ENCODE peak calls at places on chromosome 11, in five cellular contexts. One of them, this sample, is unnamed. For H3K4me1, the result is how much of the 10 kb centered on the place peaks cover.

GRCh38 chr11:36213050-36213840 is 76.0 kb downstream of the COMMD9 start:
- DNase-seq in IMR-90: no peak
- DNase-seq in tibial nerve: no peak
- DNase-seq in A549: no peak
- DNase-seq in HepG2: no peak
- DNase-seq in this sample: no peak

GRCh38 chr11:15775051-15775541 is 581.2 kb downstream of the SOX6 start:
- DNase-seq in IMR-90: peak
- DNase-seq in tibial nerve: no peak
- DNase-seq in HepG2: no peak
- DNase-seq in A549: no peak
- DNase-seq in this sample: no peak

GRCh38 chr11:131999084-131999483 is 628.7 kb downstream of the NTM start:
- DNase-seq in A549: no peak
- DNase-seq in IMR-90: no peak
- DNase-seq in tibial nerve: no peak
- DNase-seq in HepG2: no peak
- DNase-seq in this sample: no peak

GRCh38 chr11:106644824-106645223 is 373.5 kb downstream of the GUCY1A2 start:
- DNase-seq in tibial nerve: no peak
- DNase-seq in IMR-90: peak
- DNase-seq in HepG2: no peak
- DNase-seq in A549: no peak
- DNase-seq in this sample: no peak

GRCh38 chr11:7665473-7666291 is 7.6 kb downstream of the CYB5R2 start:
- DNase-seq in IMR-90: peak
- DNase-seq in tibial nerve: peak
- DNase-seq in HepG2: peak
- DNase-seq in A549: peak
- DNase-seq in this sample: peak

GRCh38 chr11:34174411-34175041 is 69.1 kb downstream of the NAT10 start:
- DNase-seq in HepG2: peak
- DNase-seq in IMR-90: peak
- DNase-seq in A549: peak
- DNase-seq in tibial nerve: peak
- DNase-seq in this sample: peak

GRCh38 chr11:12792590-12792989 is 118.4 kb downstream of the TEAD1 start:
- DNase-seq in HepG2: no peak
- DNase-seq in tibial nerve: no peak
- DNase-seq in IMR-90: peak
- DNase-seq in A549: no peak
- DNase-seq in this sample: no peak

GRCh38 chr11:9760180-9760550 is 96.3 kb downstream of the SWAP70 start:
- DNase-seq in A549: no peak
- DNase-seq in IMR-90: peak
- DNase-seq in tibial nerve: peak
- DNase-seq in HepG2: no peak
- DNase-seq in this sample: peak

GRCh38 chr11:125433454-125434121 is 62.5 kb downstream of the FEZ1 start:
- DNase-seq in IMR-90: peak
- DNase-seq in HepG2: peak
- DNase-seq in tibial nerve: no peak
- DNase-seq in A549: peak
- DNase-seq in this sample: no peak

GRCh38 chr11:63951779-63952536 is 13.2 kb downstream of the NAA40 start:
- DNase-seq in HepG2: no peak
- DNase-seq in tibial nerve: no peak
- DNase-seq in A549: no peak
- DNase-seq in IMR-90: no peak
- DNase-seq in this sample: no peak

GRCh38 chr11:17171916-17172315 is 35.9 kb downstream of the PIK3C2A start:
- DNase-seq in A549: no peak
- DNase-seq in IMR-90: peak
- DNase-seq in tibial nerve: no peak
- DNase-seq in HepG2: no peak
- DNase-seq in this sample: no peak

GRCh38 chr11:13229675-13230359 is 47.8 kb upstream of the BMAL1 start:
- DNase-seq in HepG2: no peak
- DNase-seq in IMR-90: no peak
- DNase-seq in A549: no peak
- DNase-seq in tibial nerve: no peak
- DNase-seq in this sample: no peak

GRCh38 chr11:65851083-65851579 is 6.8 kb downstream of the CFL1 start:
- DNase-seq in IMR-90: no peak
- DNase-seq in A549: no peak
- DNase-seq in tibial nerve: no peak
- DNase-seq in HepG2: no peak
- DNase-seq in this sample: no peak

GRCh38 chr11:107606122-107606521 is 15.2 kb downstream of the ELMOD1 start:
- DNase-seq in HepG2: no peak
- DNase-seq in IMR-90: no peak
- DNase-seq in A549: no peak
- DNase-seq in tibial nerve: no peak
- DNase-seq in this sample: no peak

DNA sequence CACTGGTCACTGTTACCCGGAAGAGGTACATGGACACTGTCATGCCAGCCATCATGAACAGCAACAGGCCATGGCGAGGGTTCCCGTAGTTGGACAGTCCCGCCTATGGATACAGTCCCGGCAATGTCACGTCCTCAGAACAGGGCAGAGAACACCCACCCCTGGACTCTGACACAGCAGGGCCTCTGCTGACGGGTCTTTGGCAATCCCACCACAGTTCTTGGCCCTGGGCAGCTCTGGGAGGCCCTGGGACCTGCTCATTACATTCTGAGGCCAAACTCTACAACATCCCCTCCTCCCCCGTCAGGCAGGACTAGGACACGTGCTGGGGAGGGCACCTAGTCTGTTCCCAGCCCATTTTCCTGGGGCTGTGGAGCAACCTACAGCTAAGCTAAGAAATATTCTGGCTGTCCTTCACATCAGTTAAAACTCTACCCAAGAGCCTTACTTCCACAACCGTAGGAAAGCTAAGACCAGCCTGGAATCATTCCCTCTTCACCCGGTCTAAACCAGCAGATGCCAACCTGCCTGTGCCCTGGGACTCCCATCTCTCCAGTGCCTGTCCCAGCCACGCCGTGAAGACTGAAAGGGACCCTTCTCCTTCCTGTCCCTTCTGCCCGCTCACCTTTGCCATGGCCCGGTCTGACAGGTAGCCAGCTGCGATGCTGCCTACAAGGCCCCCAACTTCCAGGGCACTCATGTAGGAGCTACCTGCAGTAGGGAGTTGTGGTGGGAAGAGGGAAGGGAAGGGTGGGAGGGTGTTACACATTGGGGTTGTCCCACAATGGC is 4.5 kb downstream of the SLC37A4 start:
- DNase-seq in HepG2: no peak
- DNase-seq in tibial nerve: no peak
- DNase-seq in A549: no peak
- DNase-seq in IMR-90: no peak
- DNase-seq in this sample: no peak
- H3K4me1 ChIP-seq in HepG2: half or more
- H3K4me1 ChIP-seq in tibial nerve: under half
- H3K4me1 ChIP-seq in A549: under half
- H3K4me1 ChIP-seq in IMR-90: under half
- H3K4me1 ChIP-seq in this sample: under half

DNA sequence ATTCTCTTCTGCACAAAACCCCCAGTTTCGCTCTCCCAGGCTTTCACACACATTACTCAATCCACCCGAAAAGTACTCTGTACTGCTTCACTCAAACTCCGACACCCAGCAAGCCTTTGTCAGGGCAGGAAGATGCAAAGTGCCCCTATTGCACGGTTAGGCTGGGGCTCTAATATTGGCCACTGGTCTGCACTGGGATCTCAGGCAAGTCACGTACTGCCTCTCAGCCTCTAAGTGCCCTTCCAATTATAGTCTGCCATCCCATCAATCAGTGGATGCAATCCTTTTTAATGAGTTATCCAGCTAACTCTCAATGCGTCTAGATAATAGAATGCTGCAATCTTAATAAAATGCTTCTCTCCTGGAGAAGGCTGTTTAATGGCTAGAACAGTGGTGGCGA is 37.1 kb downstream of the CLMP start:
- DNase-seq in IMR-90: no peak
- DNase-seq in A549: no peak
- DNase-seq in HepG2: no peak
- DNase-seq in tibial nerve: no peak
- DNase-seq in this sample: no peak
- H3K4me1 ChIP-seq in IMR-90: under half
- H3K4me1 ChIP-seq in A549: under half
- H3K4me1 ChIP-seq in HepG2: under half
- H3K4me1 ChIP-seq in tibial nerve: under half
- H3K4me1 ChIP-seq in this sample: under half

GRCh38 chr11:72745925-72746550 is 6.2 kb downstream of the ARAP1 start:
- DNase-seq in IMR-90: no peak
- DNase-seq in A549: no peak
- DNase-seq in HepG2: no peak
- DNase-seq in tibial nerve: no peak
- DNase-seq in this sample: no peak
- H3K4me1 ChIP-seq in IMR-90: under half
- H3K4me1 ChIP-seq in A549: under half
- H3K4me1 ChIP-seq in HepG2: half or more
- H3K4me1 ChIP-seq in tibial nerve: under half
- H3K4me1 ChIP-seq in this sample: under half

GRCh38 chr11:76208438-76208828 is 2.1 kb upstream of the WNT11 start:
- DNase-seq in A549: no peak
- DNase-seq in tibial nerve: no peak
- DNase-seq in HepG2: no peak
- DNase-seq in IMR-90: no peak
- DNase-seq in this sample: no peak

GRCh38 chr11:76209671-76209955 is 3.3 kb upstream of the WNT11 start:
- DNase-seq in A549: no peak
- DNase-seq in tibial nerve: no peak
- DNase-seq in IMR-90: no peak
- DNase-seq in HepG2: no peak
- DNase-seq in this sample: no peak

GRCh38 chr11:76210920-76211851 is 4.9 kb upstream of the WNT11 start:
- DNase-seq in IMR-90: no peak
- DNase-seq in HepG2: no peak
- DNase-seq in tibial nerve: no peak
- DNase-seq in A549: no peak
- DNase-seq in this sample: no peak

GRCh38 chr11:76208829-76209670 is 2.7 kb upstream of the WNT11 start:
- DNase-seq in HepG2: peak
- DNase-seq in tibial nerve: peak
- DNase-seq in IMR-90: peak
- DNase-seq in A549: peak
- DNase-seq in this sample: peak

GRCh38 chr11:76209956-76210885 is 3.9 kb upstream of the WNT11 start:
- DNase-seq in HepG2: no peak
- DNase-seq in A549: no peak
- DNase-seq in tibial nerve: peak
- DNase-seq in IMR-90: peak
- DNase-seq in this sample: no peak
- H3K4me1 ChIP-seq in HepG2: under half
- H3K4me1 ChIP-seq in A549: under half
- H3K4me1 ChIP-seq in tibial nerve: under half
- H3K4me1 ChIP-seq in IMR-90: under half
- H3K4me1 ChIP-seq in this sample: half or more

This sample was measured in suprapubic skin.